ENCODE peak calls at places on chromosomes 4 and X, in five cellular contexts. C is cardiac muscle cell, B is spleen, K is neural progenitor cell, Z is IMR-90. M is an unnamed sample. For H3K9me3, the result is how much of the 10 kb centered on the place peaks cover.

GRCh38 chrX:136065044-136065671 is 79.9 kb downstream of the SLC9A6 start:
- DNase-seq in K (no peak), B (no peak), Z (peak), C (peak), M (peak)

GRCh38 chr4:74623041-74623440 is 171.3 kb downstream of the BTC start:
- DNase-seq in K (peak), C (peak), Z (peak), B (no peak), M (no peak)

GRCh38 chr4:11098461-11098860 is 330.2 kb downstream of the HS3ST1 start:
- DNase-seq in Z (no peak), K (no peak), B (no peak), C (no peak), M (no peak)

GRCh38 chr4:6938237-6938636 is 28.6 kb downstream of the TBC1D14 start:
- DNase-seq in Z (no peak), C (no peak), K (no peak), B (peak), M (no peak)

GRCh38 chr4:23943478-23943877 is 53.6 kb upstream of the PPARGC1A start:
- DNase-seq in B (no peak), K (no peak), C (no peak), Z (no peak), M (no peak)

GRCh38 chr4:15906024-15906443 is 32.5 kb downstream of the FGFBP1 start:
- DNase-seq in B (peak), C (no peak), Z (no peak), K (peak), M (no peak)

GRCh38 chr4:185726931-185727330 is 85.1 kb downstream of the SORBS2 start:
- DNase-seq in C (no peak), B (no peak), K (no peak), Z (no peak), M (no peak)

GRCh38 chr4:112753333-112753732 is 116.4 kb downstream of the LARP7 start:
- DNase-seq in B (no peak), K (no peak), C (no peak), Z (no peak), M (no peak)

GRCh38 chrX:40622741-40623536 is at the start of gene MPC1L:
- DNase-seq in K (no peak), C (no peak), B (no peak), Z (no peak), M (no peak)

GRCh38 chr4:142475663-142476062 is 370.4 kb downstream of the INPP4B start:
- DNase-seq in K (no peak), Z (peak), B (no peak), C (peak), M (no peak)

GRCh38 chrX:17826609-17827496 is 34.2 kb downstream of the RAI2 start:
- DNase-seq in C (no peak), K (no peak), Z (no peak), B (no peak), M (no peak)

GRCh38 chrX:49040376-49040955 is 2.7 kb downstream of the TFE3 start:
- DNase-seq in Z (peak), C (peak), K (no peak), B (no peak), M (no peak)

GRCh38 chrX:49041683-49042529 is 1.3 kb downstream of the TFE3 start:
- DNase-seq in K (no peak), B (no peak), C (peak), Z (peak), M (no peak)

GRCh38 chrX:49042581-49043219 is 457 bp downstream of the TFE3 start:
- DNase-seq in Z (no peak), K (no peak), C (peak), B (no peak), M (no peak)

GRCh38 chrX:49037883-49038475 is 5.2 kb downstream of the TFE3 start:
- DNase-seq in B (no peak), Z (peak), C (peak), K (no peak), M (no peak)

DNA sequence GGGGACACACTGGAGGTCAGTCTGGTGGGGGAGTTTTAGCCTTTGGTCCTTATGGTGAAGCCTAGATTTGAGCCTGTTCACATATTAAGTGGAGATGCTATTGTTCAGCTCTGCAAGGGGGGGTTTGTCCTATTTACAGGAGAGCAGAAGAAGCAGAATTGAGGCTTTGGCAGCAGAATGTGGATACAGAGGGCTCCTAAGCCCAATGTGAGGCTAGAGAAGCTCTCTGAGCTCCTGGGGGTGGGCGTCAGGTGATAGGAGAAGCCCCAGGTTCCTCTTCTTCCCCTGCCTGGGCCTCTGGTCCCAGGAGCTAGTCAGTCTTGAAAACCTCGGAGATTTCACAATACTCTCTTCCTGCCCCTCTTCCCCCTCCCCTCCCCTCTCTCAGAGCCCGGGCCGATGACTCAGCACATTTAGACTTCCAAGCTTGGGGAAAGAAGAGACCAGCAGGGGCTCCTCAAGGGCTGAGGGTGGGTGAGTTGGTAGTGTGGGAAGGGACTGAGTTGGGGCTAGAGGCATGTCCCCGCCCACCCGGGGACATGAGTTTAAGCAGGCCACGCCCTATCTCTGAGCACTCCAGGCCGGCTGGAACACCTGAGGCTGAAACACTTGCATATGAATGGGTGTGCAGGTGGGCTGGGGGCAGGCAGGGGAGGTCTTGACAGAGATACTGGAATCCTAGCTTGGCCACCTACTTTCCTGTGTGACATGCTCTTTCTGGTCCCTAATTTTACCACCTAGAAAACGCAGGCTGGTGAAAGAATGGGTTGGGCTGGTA is 3.4 kb downstream of the TFE3 start:
- DNase-seq in Z (peak), B (peak), K (peak), C (peak), M (peak)
- TF ChIP-seq CTCF in Z (peak), B (no peak), K (no peak), C (peak), M (no peak)

GRCh38 chr4:187046471-187046870 is 322.8 kb upstream of the FAT1 start:
- DNase-seq in B (no peak), C (no peak), K (no peak), Z (no peak), M (no peak)
- H3K27ac ChIP-seq in B (no peak), C (no peak), K (no peak), Z (no peak), M (no peak)

GRCh38 chrX:54934890-54935289 is 14.3 kb downstream of the TRO start:
- DNase-seq in C (no peak), Z (no peak), B (no peak), K (no peak), M (no peak)

GRCh38 chrX:54931107-54931506 is 10.5 kb downstream of the TRO start:
- DNase-seq in K (no peak), B (no peak), Z (no peak), C (no peak), M (no peak)

GRCh38 chrX:54937416-54937815 is 16.8 kb downstream of the TRO start:
- DNase-seq in C (no peak), K (no peak), Z (no peak), B (no peak), M (no peak)

GRCh38 chrX:54933150-54933826 is 12.7 kb downstream of the TRO start:
- DNase-seq in C (no peak), K (no peak), Z (no peak), B (no peak), M (no peak)

DNA sequence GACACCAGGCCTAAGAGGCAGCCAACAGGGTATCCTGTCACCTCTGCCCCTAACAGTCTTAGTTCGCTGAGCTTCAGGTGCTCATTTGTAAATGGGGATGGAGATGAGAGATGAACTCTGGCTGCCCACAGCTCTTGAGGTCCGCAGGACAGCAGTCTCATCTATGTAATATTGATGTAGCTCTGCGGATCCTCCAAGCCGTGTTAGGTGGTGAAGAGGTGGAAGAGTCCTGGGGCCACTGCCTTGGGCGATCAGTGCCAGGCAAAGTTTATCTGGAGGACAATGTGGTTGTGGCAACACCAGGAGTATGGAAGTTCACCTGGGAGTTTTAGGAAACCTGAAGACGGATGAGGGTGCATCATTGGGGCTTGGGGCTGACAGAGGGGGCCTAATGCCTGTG is 13.4 kb downstream of the TRO start:
- DNase-seq in K (no peak), C (no peak), B (no peak), Z (no peak), M (no peak)
- H3K9me3 ChIP-seq in K (under half), C (under half), B (under half), Z (under half), M (under half)

GRCh38 chr4:139018501-139018900 is 2.9 kb downstream of the NOCT start:
- DNase-seq in Z (peak), K (no peak), C (no peak), B (no peak), M (no peak)
- TF ChIP-seq CTCF in Z (no peak), K (no peak), C (no peak), B (no peak), M (no peak)

GRCh38 chr4:4343038-4343437 is 43.9 kb upstream of the NSG1 start:
- DNase-seq in B (no peak), Z (no peak), C (no peak), K (no peak), M (no peak)

GRCh38 chr4:4341861-4342650 is 44.8 kb upstream of the NSG1 start:
- DNase-seq in Z (no peak), B (peak), K (no peak), C (no peak), M (no peak)

GRCh38 chr4:4349902-4350301 is 37.0 kb upstream of the NSG1 start:
- DNase-seq in K (no peak), B (no peak), C (no peak), Z (no peak), M (no peak)

GRCh38 chr4:4347585-4347984 is 39.3 kb upstream of the NSG1 start:
- DNase-seq in C (no peak), B (no peak), Z (no peak), K (no peak), M (no peak)

DNA sequence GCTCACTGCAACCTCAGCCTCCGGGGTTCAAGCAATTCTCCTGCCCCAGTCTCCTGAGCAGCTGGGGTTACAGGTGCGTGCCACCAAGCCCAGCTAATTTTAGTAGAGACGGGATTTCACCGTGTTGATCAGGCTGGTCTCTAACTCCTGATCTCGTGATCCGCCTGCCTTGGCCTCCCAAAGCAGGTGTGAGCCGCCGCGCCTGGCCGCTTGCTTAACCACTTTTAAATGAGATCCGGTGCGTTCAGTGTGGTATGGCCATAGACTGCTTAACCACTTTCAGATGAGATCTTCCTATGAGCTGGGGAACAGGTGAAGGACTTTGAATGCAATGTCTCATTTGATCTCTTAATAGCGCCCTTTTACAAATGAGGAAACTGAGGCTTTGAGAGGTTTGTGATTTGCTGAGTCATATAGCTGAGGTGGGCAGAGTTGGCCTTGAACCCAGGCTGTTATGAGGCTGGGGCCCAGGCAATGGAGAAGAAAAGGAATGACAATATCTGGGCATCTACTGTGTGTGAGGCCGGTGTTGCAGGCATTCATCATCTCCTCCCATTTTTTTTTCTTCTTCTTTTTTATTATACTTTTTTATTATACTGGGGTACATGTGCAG is 41.9 kb upstream of the NSG1 start:
- DNase-seq in B (peak), K (no peak), C (no peak), Z (no peak), M (no peak)
- H3K27ac ChIP-seq in B (no peak), K (no peak), C (no peak), Z (no peak), M (no peak)

GRCh38 chr4:205097-205756 is 80.9 kb downstream of the ZNF718 start:
- DNase-seq in C (no peak), Z (no peak), K (no peak), B (no peak), M (no peak)
- H3K9me3 ChIP-seq in C (under half), Z (under half), K (under half), B (under half), M (half or more)